ENCODE peak calls at places on chromosomes 16 and 17, in ten cellular contexts. K is NCI-H345, X is mesenchymal stem cell, Y is NCI-H1417, E is C1 segment of cervical spinal cord, G is glutamatergic neuron, V is Ammon's horn, P is NCI-H1092 treated with DMSO at 0.1 percent for 48 hours, D is bronchial epithelial cell, T is endodermal cell. Q is an unnamed sample.

GRCh38 chr16:86462334-86463084 is 47.8 kb upstream of the FOXF1 start:
- DNase-seq in K (no peak), X (peak; percentile 96), Y (no peak), E (no peak), G (no peak), V (no peak), P (no peak), D (no peak), T (no peak), Q (no peak)

GRCh38 chr17:79220715-79221291 is 146.2 kb downstream of the ENGASE start:
- DNase-seq in K (no peak), X (no peak), Y (peak; percentile 50), E (no peak), G (no peak), V (no peak), P (peak; percentile 3), D (peak; percentile 28), T (peak; percentile 93), Q (no peak)

GRCh38 chr17:30808785-30809286 is 15.7 kb downstream of the CRLF3 start:
- DNase-seq in K (no peak), X (no peak), Y (no peak), E (no peak), G (no peak), V (peak; percentile 41), P (no peak), D (no peak), T (no peak), Q (no peak)

GRCh38 chr17:17269926-17270773 is 10.9 kb downstream of the COPS3 start:
- DNase-seq in K (no peak), X (peak; percentile 7), Y (no peak), E (no peak), G (no peak), V (no peak), P (no peak), D (peak; percentile 12), T (peak; percentile 84), Q (peak; percentile 5)

GRCh38 chr17:6178959-6179358 is 108.8 kb downstream of the WSCD1 start:
- DNase-seq in K (no peak), X (no peak), Y (no peak), E (no peak), G (no peak), V (no peak), P (no peak), D (no peak), T (peak; percentile 46), Q (no peak)

GRCh38 chr17:49216482-49216881 is 6.0 kb downstream of the ABI3 start:
- DNase-seq in K (no peak), X (no peak), Y (no peak), E (no peak), G (no peak), V (no peak), P (no peak), D (no peak), T (no peak), Q (no peak)

GRCh38 chr17:8175795-8176196 is 384 bp downstream of the TMEM107 start:
- DNase-seq in K (no peak), X (no peak), Y (no peak), E (no peak), G (no peak), V (no peak), P (no peak), D (no peak), T (no peak), Q (no peak)

GRCh38 chr16:89582614-89583196 is 7.1 kb downstream of the CPNE7 start:
- DNase-seq in K (no peak), X (no peak), Y (no peak), E (no peak), G (no peak), V (no peak), P (no peak), D (no peak), T (no peak), Q (no peak)

GRCh38 chr16:10333321-10334032 is 52.4 kb upstream of the ATF7IP2 start:
- DNase-seq in K (no peak), X (no peak), Y (no peak), E (no peak), G (no peak), V (no peak), P (no peak), D (no peak), T (no peak), Q (no peak)

GRCh38 chr16:75632857-75633256 is 9.8 kb upstream of the ADAT1 start:
- DNase-seq in K (no peak), X (no peak), Y (peak; percentile 56), E (no peak), G (no peak), V (no peak), P (peak; percentile 50), D (no peak), T (no peak), Q (no peak)

GRCh38 chr17:83104577-83105505 is 25.4 kb downstream of the METRNL start:
- DNase-seq in K (no peak), X (no peak), Y (no peak), E (no peak), G (no peak), V (no peak), P (no peak), D (no peak), T (no peak), Q (no peak)

GRCh38 chr17:42311240-42312034 is 23.1 kb downstream of the STAT5A start:
- DNase-seq in K (no peak), X (peak; percentile 95), Y (no peak), E (no peak), G (peak; percentile 48), V (peak; percentile 86), P (no peak), D (peak; percentile 64), T (no peak), Q (no peak)

GRCh38 chr16:81427245-81427644 is 17.4 kb upstream of the CMIP start:
- DNase-seq in K (peak; percentile 5), X (no peak), Y (no peak), E (no peak), G (no peak), V (no peak), P (no peak), D (no peak), T (no peak), Q (no peak)

GRCh38 chr17:329794-330420 is 22.7 kb downstream of the RPH3AL start:
- DNase-seq in K (no peak), X (no peak), Y (no peak), E (no peak), G (no peak), V (no peak), P (no peak), D (no peak), T (no peak), Q (no peak)

GRCh38 chr16:70675851-70676513 is 9.9 kb downstream of the MTSS2 start:
- DNase-seq in K (no peak), X (no peak), Y (no peak), E (no peak), G (peak; percentile 23), V (no peak), P (no peak), D (no peak), T (no peak), Q (no peak)

GRCh38 chr16:9148376-9149015 is 57.1 kb downstream of the HAPSTR1 start:
- DNase-seq in K (no peak), X (no peak), Y (no peak), E (no peak), G (peak; percentile 45), V (no peak), P (no peak), D (no peak), T (peak; percentile 78), Q (no peak)